ENCODE peak calls at places on chromosome 16, in nine cellular contexts. O, R, J, M, Y, D, U, C and S are unnamed samples.

GRCh38 chr16:70634861-70635260 is 11.5 kb upstream of the IL34 start:
- DNase-seq in R (no peak), O (no peak), C (peak), J (no peak), Y (no peak), D (no peak), M (no peak), U (no peak), S (no peak)

GRCh38 chr16:85778873-85779272 is 20.5 kb downstream of the EMC8 start:
- DNase-seq in Y (no peak), C (no peak), O (no peak), U (no peak), D (no peak), R (no peak), M (no peak), J (no peak), S (no peak)

GRCh38 chr16:79363035-79363434 is 237.5 kb downstream of the MAF start:
- DNase-seq in U (no peak), J (no peak), O (no peak), D (no peak), R (no peak), Y (no peak), C (no peak), M (no peak), S (no peak)

GRCh38 chr16:54048994-54049929 is 237.3 kb downstream of the IRX3 start:
- DNase-seq in O (no peak), J (no peak), D (no peak), C (no peak), U (no peak), Y (no peak), M (no peak), R (no peak), S (no peak)

GRCh38 chr16:56289862-56290261 is 98.6 kb downstream of the GNAO1 start:
- DNase-seq in J (no peak), D (no peak), Y (no peak), C (no peak), O (no peak), R (no peak), U (no peak), M (no peak), S (no peak)

GRCh38 chr16:46789075-46789474 is 40.9 kb upstream of the MYLK3 start:
- DNase-seq in O (no peak), R (no peak), C (no peak), U (no peak), Y (no peak), M (no peak), D (no peak), J (no peak), S (no peak)

GRCh38 chr16:3027983-3028715 is 4.3 kb downstream of the THOC6 start:
- DNase-seq in R (peak), D (peak), J (peak), O (peak), M (peak), U (peak), Y (peak), C (peak), S (peak)

GRCh38 chr16:17512636-17513220 is 42.0 kb upstream of the XYLT1 start:
- DNase-seq in R (no peak), D (no peak), J (no peak), Y (no peak), O (no peak), C (peak), M (no peak), U (no peak), S (no peak)

GRCh38 chr16:15523092-15523541 is 88.7 kb downstream of the BMERB1 start:
- DNase-seq in R (no peak), U (peak), J (peak), M (no peak), C (no peak), D (no peak), Y (peak), O (peak), S (peak)

GRCh38 chr16:57000271-57001025 is 11.1 kb downstream of the NLRC5 start:
- DNase-seq in Y (peak), J (peak), C (peak), O (peak), M (peak), U (peak), D (peak), R (peak), S (no peak)

GRCh38 chr16:68379472-68380347 is 68.6 kb downstream of the SMPD3 start:
- DNase-seq in O (no peak), Y (no peak), D (no peak), C (no peak), U (no peak), R (no peak), M (no peak), J (no peak), S (peak)

GRCh38 chr16:79036541-79036940 is 564.0 kb downstream of the MAF start:
- DNase-seq in D (no peak), R (no peak), U (no peak), J (no peak), O (no peak), C (no peak), Y (no peak), M (no peak), S (no peak)

GRCh38 chr16:4064950-4065352 is 51.3 kb downstream of the ADCY9 start:
- DNase-seq in D (no peak), U (peak), R (no peak), M (no peak), J (no peak), C (no peak), O (no peak), Y (no peak), S (no peak)

GRCh38 chr16:74224828-74225227 is 71.8 kb upstream of the PSMD7 start:
- DNase-seq in O (no peak), D (no peak), R (no peak), C (no peak), Y (no peak), J (no peak), M (peak), U (no peak), S (no peak)

GRCh38 chr16:89307421-89307805 is 89.9 kb downstream of the ZNF778 start:
- DNase-seq in O (peak), M (no peak), R (peak), J (no peak), D (no peak), C (no peak), Y (no peak), U (no peak), S (no peak)
- TF ChIP-seq CTCF in O (no peak), M (no peak), R (no peak), J (no peak), D (no peak), C (no peak), Y (no peak), U (no peak), S (no peak)

DNA sequence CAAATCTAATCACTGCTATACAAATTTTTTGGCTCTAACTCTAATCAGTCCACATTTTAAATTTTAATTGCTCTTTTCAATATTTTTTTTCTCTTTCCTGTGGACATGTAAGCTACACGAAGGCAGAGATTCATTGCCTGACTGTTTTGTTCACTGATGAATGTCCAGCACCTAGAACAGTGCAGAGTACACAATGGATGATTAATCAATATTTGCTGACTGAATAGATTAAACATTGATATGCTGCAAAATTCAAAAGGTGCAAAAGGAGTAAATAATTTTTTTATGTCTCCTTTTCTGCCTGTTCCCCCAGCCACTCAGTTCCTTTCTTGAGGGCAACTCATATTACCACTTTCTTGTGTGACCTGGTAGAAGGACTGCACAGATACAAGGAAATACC is 32.8 kb downstream of the SCNN1B start:
- DNase-seq in J (no peak), R (no peak), C (no peak), U (no peak), O (no peak), D (no peak), Y (no peak), M (no peak), S (no peak)
- H3K27ac ChIP-seq in J (no peak), R (no peak), C (no peak), U (no peak), O (no peak), D (no peak), Y (no peak), M (no peak), S (no peak)

DNA sequence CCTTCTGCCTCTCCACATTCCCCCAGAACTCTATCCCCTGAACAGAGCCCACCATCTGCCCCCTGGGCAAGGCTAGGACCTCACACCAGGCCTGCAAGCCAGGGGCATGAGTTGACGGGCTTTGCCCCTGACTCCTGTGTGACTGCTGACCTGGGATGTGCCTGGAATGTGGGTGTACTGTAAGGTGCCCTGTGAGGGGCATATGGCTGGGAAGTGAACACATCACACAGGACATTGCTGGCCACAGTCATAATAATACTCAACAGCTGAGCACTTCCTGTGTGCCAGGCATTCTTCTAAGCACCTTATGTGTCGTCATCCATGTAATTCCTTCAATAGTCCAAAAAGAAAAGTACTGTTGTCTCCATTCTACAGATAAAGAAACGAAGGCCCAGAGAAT is 13.3 kb downstream of the CES4A start:
- DNase-seq in D (no peak), O (no peak), C (no peak), R (no peak), U (no peak), Y (no peak), J (no peak), M (no peak), S (no peak)
- H3K4me3 ChIP-seq in D (no peak), O (no peak), C (no peak), R (no peak), U (no peak), Y (no peak), J (no peak), M (no peak), S (no peak)

DNA sequence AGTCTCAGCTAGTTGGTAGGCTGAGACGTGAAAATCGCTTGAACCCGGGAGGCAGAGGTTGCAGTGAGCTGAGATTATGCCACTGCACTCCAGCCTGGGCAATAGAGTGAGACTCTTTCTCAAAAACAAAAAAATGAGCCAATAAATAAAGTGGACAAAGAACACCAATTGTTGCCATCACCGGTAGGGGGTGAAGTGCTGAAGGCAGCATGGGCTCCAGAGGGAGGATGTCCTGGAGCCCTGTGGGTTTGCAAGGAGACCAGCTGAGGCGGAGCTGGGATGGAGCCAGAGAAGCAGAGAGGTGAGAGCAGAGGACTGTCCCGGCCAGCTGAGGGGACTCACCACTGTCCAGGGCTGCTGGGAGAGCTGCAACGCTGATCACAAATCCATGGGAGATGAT is 13.8 kb downstream of the CHST6 start:
- DNase-seq in R (no peak), O (no peak), M (no peak), U (no peak), D (no peak), C (no peak), Y (no peak), J (no peak), S (no peak)
- TF ChIP-seq CTCF in R (no peak), O (no peak), M (no peak), U (no peak), D (no peak), C (no peak), Y (no peak), J (no peak), S (no peak)